ENCODE peak calls at places on chromosomes 11 and 22, in ten cellular contexts. O is activated CD8-positive, alpha-beta T cell treated with anti-CD3 and anti-CD28 coated beads for 36 hours; H is smooth muscle cell of the brain vasculature; P is Caco-2; K is lower lobe of right lung; J is Kasumi-1; N is GM23338; V is hippocampal formation; X is stomach; G is SW480. U is an unnamed sample.
A peak's percentile ranks its signal among the peaks of the same experiment; 100 is the strongest.

GRCh38 chr11:7252683-7253213 is 1.0 kb downstream of the SYT9 start:
- DNase-seq in O (no peak), H (no peak), P (no peak), K (peak; percentile 41), J (no peak), N (peak; percentile 55), V (peak; percentile 33), X (no peak), G (no peak), U (no peak)

GRCh38 chr22:21837184-21837979 is 30.1 kb downstream of the MAPK1 start:
- DNase-seq in O (no peak), H (peak; percentile 49), P (no peak), K (no peak), J (peak; percentile 29), N (peak; percentile 48), V (no peak), X (no peak), G (peak; percentile 39), U (no peak)

GRCh38 chr11:124672531-124673215 is 866 bp downstream of the SIAE start:
- DNase-seq in O (no peak), H (no peak), P (no peak), K (no peak), J (no peak), N (no peak), V (no peak), X (no peak), G (no peak), U (no peak)

GRCh38 chr11:8593935-8594909 is at the start of gene STK33:
- DNase-seq in O (peak; percentile 77), H (no peak), P (peak; percentile 45), K (peak; percentile 76), J (peak; percentile 46), N (peak; percentile 87), V (no peak), X (peak; percentile 66), G (peak; percentile 47), U (peak; percentile 31)

GRCh38 chr22:44096736-44097135 is 72.6 kb downstream of the PARVB start:
- DNase-seq in O (no peak), H (no peak), P (no peak), K (no peak), J (no peak), N (no peak), V (no peak), X (no peak), G (no peak), U (no peak)

GRCh38 chr11:126186708-126187481 is 24.6 kb downstream of the RPUSD4 start:
- DNase-seq in O (no peak), H (no peak), P (no peak), K (no peak), J (no peak), N (peak; percentile 53), V (no peak), X (no peak), G (no peak), U (no peak)

GRCh38 chr11:130620566-130620965 is 172.1 kb downstream of the ADAMTS15 start:
- DNase-seq in O (no peak), H (no peak), P (no peak), K (no peak), J (no peak), N (no peak), V (no peak), X (no peak), G (no peak), U (no peak)

GRCh38 chr22:38220653-38221386 is 19.0 kb downstream of the MAFF start:
- DNase-seq in O (no peak), H (no peak), P (no peak), K (no peak), J (no peak), N (no peak), V (no peak), X (no peak), G (peak; percentile 63), U (no peak)

GRCh38 chr11:61974766-61975631 is 7.6 kb upstream of the FTH1 start:
- DNase-seq in O (no peak), H (no peak), P (no peak), K (no peak), J (no peak), N (no peak), V (no peak), X (peak; percentile 80), G (no peak), U (no peak)

GRCh38 chr11:25901415-25901814 is 430.5 kb upstream of the ANO3 start:
- DNase-seq in O (no peak), H (no peak), P (no peak), K (no peak), J (no peak), N (no peak), V (no peak), X (no peak), G (no peak), U (no peak)

GRCh38 chr11:92296138-92296515 is 71.5 kb downstream of the FAT3 start:
- DNase-seq in O (no peak), H (no peak), P (no peak), K (no peak), J (no peak), N (no peak), V (no peak), X (no peak), G (no peak), U (no peak)

GRCh38 chr11:133904818-133905515 is 51.8 kb downstream of the IGSF9B start:
- DNase-seq in O (no peak), H (no peak), P (no peak), K (peak; percentile 24), J (no peak), N (no peak), V (no peak), X (no peak), G (no peak), U (no peak)